ENCODE peak calls at places on chromosomes 6 and 20, in six cellular contexts. P is SJCRH30, G is AG08396, I is NCI-H1694 treated with DMSO at 0.1 percent for 48 hours, R is iPS-NIHi11, Y is non-pigmented ciliary epithelial cell. D is an unnamed sample.

GRCh38 chr20:63942250-63943006 is 13.8 kb downstream of the UCKL1 start:
- DNase-seq in P (peak; percentile 65), G (peak; percentile 65), I (no peak), R (peak; percentile 91), Y (no peak), D (peak; percentile 80)

GRCh38 chr20:45067558-45067957 is 33.4 kb downstream of the KCNS1 start:
- DNase-seq in P (no peak), G (no peak), I (no peak), R (no peak), Y (no peak), D (no peak)

GRCh38 chr6:122789078-122789861 is at the start of gene SMPDL3A:
- DNase-seq in P (peak; percentile 82), G (peak; percentile 83), I (peak; percentile 68), R (peak; percentile 77), Y (peak; percentile 74), D (peak; percentile 88)

GRCh38 chr6:140134224-140134623 is 759.8 kb upstream of the CITED2 start:
- DNase-seq in P (no peak), G (no peak), I (no peak), R (no peak), Y (no peak), D (no peak)

GRCh38 chr6:74447013-74447412 is 751.0 kb downstream of the CD109 start:
- DNase-seq in P (no peak), G (peak; percentile 16), I (no peak), R (no peak), Y (peak; percentile 36), D (no peak)

GRCh38 chr20:51132286-51132810 is 109.4 kb upstream of the KCNG1 start:
- DNase-seq in P (no peak), G (no peak), I (no peak), R (no peak), Y (no peak), D (no peak)

GRCh38 chr6:94372229-94372628 is 952.9 kb upstream of the EPHA7 start:
- DNase-seq in P (no peak), G (no peak), I (no peak), R (no peak), Y (no peak), D (no peak)

GRCh38 chr20:8242827-8243764 is 111.0 kb downstream of the PLCB1 start:
- DNase-seq in P (no peak), G (no peak), I (no peak), R (no peak), Y (no peak), D (no peak)

GRCh38 chr6:150667977-150668716 is 68.5 kb downstream of the PLEKHG1 start:
- DNase-seq in P (peak; percentile 79), G (peak; percentile 67), I (no peak), R (peak; percentile 63), Y (peak; percentile 74), D (peak; percentile 88)

GRCh38 chr6:37582309-37582708 is 82.6 kb upstream of the CCDC167 start:
- DNase-seq in P (no peak), G (no peak), I (no peak), R (peak; percentile 38), Y (no peak), D (no peak)

GRCh38 chr20:51446656-51447055 is 95.9 kb downstream of the NFATC2 start:
- DNase-seq in P (peak; percentile 75), G (peak; percentile 78), I (no peak), R (no peak), Y (no peak), D (no peak)

GRCh38 chr6:134503542-134504281 is 185.8 kb upstream of the SGK1 start:
- DNase-seq in P (no peak), G (no peak), I (no peak), R (no peak), Y (no peak), D (no peak)

GRCh38 chr20:17958326-17959256 is 10.0 kb downstream of the SNX5 start:
- DNase-seq in P (no peak), G (no peak), I (no peak), R (no peak), Y (no peak), D (no peak)

GRCh38 chr20:21808863-21809664 is 103.6 kb downstream of the PAX1 start:
- DNase-seq in P (peak; percentile 46), G (no peak), I (peak; percentile 2), R (peak; percentile 95), Y (no peak), D (peak; percentile 83)

GRCh38 chr6:83429857-83430605 is 820 bp downstream of the ME1 start:
- DNase-seq in P (no peak), G (peak; percentile 38), I (no peak), R (peak; percentile 40), Y (no peak), D (peak; percentile 60)

GRCh38 chr6:75602164-75602896 is 650 bp downstream of the SENP6 start:
- DNase-seq in P (peak; percentile 58), G (peak; percentile 55), I (peak; percentile 35), R (peak; percentile 47), Y (no peak), D (peak; percentile 80)

GRCh38 chr6:72748759-72749158 is 126.9 kb downstream of the KCNQ5 start:
- DNase-seq in P (peak; percentile 4), G (peak; percentile 44), I (no peak), R (no peak), Y (peak; percentile 50), D (no peak)

GRCh38 chr20:62533591-62534495 is 58.0 kb upstream of the GATA5 start:
- DNase-seq in P (peak; percentile 65), G (no peak), I (no peak), R (no peak), Y (no peak), D (no peak)

GRCh38 chr6:170150590-170150945 is 140.3 kb downstream of the DLL1 start:
- DNase-seq in P (no peak), G (no peak), I (no peak), R (no peak), Y (no peak), D (no peak)

GRCh38 chr6:33828764-33829731 is 25.2 kb upstream of the MLN start:
- DNase-seq in P (no peak), G (no peak), I (no peak), R (no peak), Y (no peak), D (no peak)

GRCh38 chr20:9301129-9302072 is 213.0 kb upstream of the LAMP5 start:
- DNase-seq in P (peak; percentile 44), G (peak; percentile 26), I (no peak), R (peak; percentile 13), Y (no peak), D (peak; percentile 4)

GRCh38 chr6:52536424-52536916 is 40.4 kb downstream of the TRAM2 start:
- DNase-seq in P (no peak), G (no peak), I (no peak), R (no peak), Y (no peak), D (no peak)

D was measured in neural progenitor cell.